ENCODE peak calls at places on chromosomes 6 and 20, in nine cellular contexts. One of them, this sample, is unnamed.

GRCh38 chr6:122726649-122727048 is 52.9 kb upstream of the FABP7 start:
- DNase-seq in astrocyte of the cerebellum: no peak
- DNase-seq in GM12865: no peak
- DNase-seq in fibroblast of lung: peak
- DNase-seq in uterus: no peak
- DNase-seq in AG09309: no peak
- DNase-seq in bronchial epithelial cell: peak
- DNase-seq in psoas muscle: no peak
- DNase-seq in choroid plexus epithelial cell: peak
- DNase-seq in this sample: peak

GRCh38 chr20:34582221-34582620 is 23.7 kb downstream of the MAP1LC3A start:
- DNase-seq in astrocyte of the cerebellum: no peak
- DNase-seq in GM12865: no peak
- DNase-seq in fibroblast of lung: no peak
- DNase-seq in uterus: no peak
- DNase-seq in AG09309: no peak
- DNase-seq in bronchial epithelial cell: no peak
- DNase-seq in psoas muscle: no peak
- DNase-seq in choroid plexus epithelial cell: no peak
- DNase-seq in this sample: no peak

GRCh38 chr6:87623248-87623647 is 33.3 kb downstream of the ORC3 start:
- DNase-seq in astrocyte of the cerebellum: no peak
- DNase-seq in GM12865: no peak
- DNase-seq in fibroblast of lung: no peak
- DNase-seq in uterus: no peak
- DNase-seq in AG09309: peak
- DNase-seq in bronchial epithelial cell: no peak
- DNase-seq in psoas muscle: no peak
- DNase-seq in choroid plexus epithelial cell: peak
- DNase-seq in this sample: peak

GRCh38 chr6:41181566-41181965 is 18.6 kb upstream of the TREM2 start:
- DNase-seq in astrocyte of the cerebellum: no peak
- DNase-seq in GM12865: no peak
- DNase-seq in fibroblast of lung: no peak
- DNase-seq in uterus: no peak
- DNase-seq in AG09309: no peak
- DNase-seq in bronchial epithelial cell: peak
- DNase-seq in psoas muscle: no peak
- DNase-seq in choroid plexus epithelial cell: no peak
- DNase-seq in this sample: no peak

GRCh38 chr20:14775778-14776177 is 438.4 kb upstream of the FLRT3 start:
- DNase-seq in astrocyte of the cerebellum: peak
- DNase-seq in GM12865: no peak
- DNase-seq in fibroblast of lung: peak
- DNase-seq in uterus: peak
- DNase-seq in AG09309: peak
- DNase-seq in bronchial epithelial cell: peak
- DNase-seq in psoas muscle: peak
- DNase-seq in choroid plexus epithelial cell: peak
- DNase-seq in this sample: peak

GRCh38 chr6:121590438-121590837 is 155.0 kb downstream of the GJA1 start:
- DNase-seq in astrocyte of the cerebellum: no peak
- DNase-seq in GM12865: no peak
- DNase-seq in fibroblast of lung: peak
- DNase-seq in uterus: no peak
- DNase-seq in AG09309: no peak
- DNase-seq in bronchial epithelial cell: peak
- DNase-seq in psoas muscle: no peak
- DNase-seq in choroid plexus epithelial cell: peak
- DNase-seq in this sample: peak

GRCh38 chr6:15443119-15443518 is 197.2 kb downstream of the JARID2 start:
- DNase-seq in astrocyte of the cerebellum: peak
- DNase-seq in GM12865: no peak
- DNase-seq in fibroblast of lung: peak
- DNase-seq in uterus: no peak
- DNase-seq in AG09309: peak
- DNase-seq in bronchial epithelial cell: peak
- DNase-seq in psoas muscle: no peak
- DNase-seq in choroid plexus epithelial cell: peak
- DNase-seq in this sample: peak

GRCh38 chr6:83309344-83309743 is 116.2 kb downstream of the RWDD2A start:
- DNase-seq in astrocyte of the cerebellum: no peak
- DNase-seq in GM12865: no peak
- DNase-seq in fibroblast of lung: no peak
- DNase-seq in uterus: no peak
- DNase-seq in AG09309: no peak
- DNase-seq in bronchial epithelial cell: peak
- DNase-seq in psoas muscle: no peak
- DNase-seq in choroid plexus epithelial cell: no peak
- DNase-seq in this sample: peak

GRCh38 chr20:33127422-33128097 is 40.4 kb upstream of the BPIFA2 start:
- DNase-seq in astrocyte of the cerebellum: no peak
- DNase-seq in GM12865: no peak
- DNase-seq in fibroblast of lung: no peak
- DNase-seq in uterus: no peak
- DNase-seq in AG09309: no peak
- DNase-seq in bronchial epithelial cell: peak
- DNase-seq in psoas muscle: no peak
- DNase-seq in choroid plexus epithelial cell: peak
- DNase-seq in this sample: no peak

GRCh38 chr6:98724537-98724936 is 109.8 kb upstream of the POU3F2 start:
- DNase-seq in astrocyte of the cerebellum: peak
- DNase-seq in GM12865: no peak
- DNase-seq in fibroblast of lung: no peak
- DNase-seq in uterus: no peak
- DNase-seq in AG09309: no peak
- DNase-seq in bronchial epithelial cell: peak
- DNase-seq in psoas muscle: no peak
- DNase-seq in choroid plexus epithelial cell: peak
- DNase-seq in this sample: no peak

GRCh38 chr6:167996424-167997199 is 859 bp upstream of the KIF25 start:
- DNase-seq in astrocyte of the cerebellum: no peak
- DNase-seq in GM12865: peak
- DNase-seq in fibroblast of lung: no peak
- DNase-seq in uterus: no peak
- DNase-seq in AG09309: no peak
- DNase-seq in bronchial epithelial cell: no peak
- DNase-seq in psoas muscle: no peak
- DNase-seq in choroid plexus epithelial cell: no peak
- DNase-seq in this sample: no peak

GRCh38 chr6:113694278-113695077 is 162.7 kb upstream of the MARCKS start:
- DNase-seq in astrocyte of the cerebellum: no peak
- DNase-seq in GM12865: no peak
- DNase-seq in fibroblast of lung: no peak
- DNase-seq in uterus: no peak
- DNase-seq in AG09309: peak
- DNase-seq in bronchial epithelial cell: peak
- DNase-seq in psoas muscle: no peak
- DNase-seq in choroid plexus epithelial cell: peak
- DNase-seq in this sample: no peak

GRCh38 chr6:41191569-41191968 is 9.4 kb downstream of the TREML2 start:
- DNase-seq in astrocyte of the cerebellum: no peak
- DNase-seq in GM12865: peak
- DNase-seq in fibroblast of lung: no peak
- DNase-seq in uterus: no peak
- DNase-seq in AG09309: no peak
- DNase-seq in bronchial epithelial cell: no peak
- DNase-seq in psoas muscle: no peak
- DNase-seq in choroid plexus epithelial cell: peak
- DNase-seq in this sample: peak

DNA sequence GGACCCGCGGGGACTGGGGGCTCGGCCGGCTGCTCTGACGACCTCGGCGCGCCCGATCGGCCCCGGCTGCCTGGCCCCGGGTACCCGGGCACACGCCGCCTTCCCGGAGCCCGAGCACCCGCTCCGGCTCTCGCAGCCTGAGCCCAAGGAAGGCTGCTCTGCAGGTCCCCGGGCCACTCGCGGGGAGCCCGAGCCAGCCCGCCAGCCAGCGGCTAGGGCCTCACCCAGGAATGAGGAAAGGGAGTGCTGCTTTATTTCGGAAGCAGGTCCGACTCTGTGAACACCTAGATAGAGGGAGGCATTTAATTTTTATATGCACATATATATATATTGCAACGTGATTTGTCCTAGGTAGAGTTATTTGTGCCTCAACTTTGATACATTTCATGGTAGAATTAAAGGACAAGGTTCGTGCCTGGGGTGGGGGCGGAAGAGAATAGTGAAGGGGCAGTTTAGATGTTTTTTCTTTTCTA is 15.5 kb downstream of the FOXA2 start:
- DNase-seq in astrocyte of the cerebellum: no peak
- DNase-seq in GM12865: no peak
- DNase-seq in fibroblast of lung: no peak
- DNase-seq in uterus: no peak
- DNase-seq in AG09309: no peak
- DNase-seq in bronchial epithelial cell: no peak
- DNase-seq in psoas muscle: no peak
- DNase-seq in choroid plexus epithelial cell: no peak
- DNase-seq in this sample: no peak
- H3K4me3 ChIP-seq in astrocyte of the cerebellum: no peak
- H3K4me3 ChIP-seq in GM12865: no peak
- H3K4me3 ChIP-seq in fibroblast of lung: no peak
- H3K4me3 ChIP-seq in uterus: no peak
- H3K4me3 ChIP-seq in AG09309: no peak
- H3K4me3 ChIP-seq in bronchial epithelial cell: peak
- H3K4me3 ChIP-seq in psoas muscle: no peak
- H3K4me3 ChIP-seq in choroid plexus epithelial cell: no peak
- H3K4me3 ChIP-seq in this sample: no peak

GRCh38 chr6:131061771-131062160 is 1.3 kb downstream of the EPB41L2 start:
- DNase-seq in astrocyte of the cerebellum: no peak
- DNase-seq in GM12865: peak
- DNase-seq in fibroblast of lung: no peak
- DNase-seq in uterus: no peak
- DNase-seq in AG09309: no peak
- DNase-seq in bronchial epithelial cell: no peak
- DNase-seq in psoas muscle: no peak
- DNase-seq in choroid plexus epithelial cell: peak
- DNase-seq in this sample: no peak

GRCh38 chr6:131063764-131064272 is 773 bp upstream of the EPB41L2 start:
- DNase-seq in astrocyte of the cerebellum: no peak
- DNase-seq in GM12865: peak
- DNase-seq in fibroblast of lung: no peak
- DNase-seq in uterus: no peak
- DNase-seq in AG09309: no peak
- DNase-seq in bronchial epithelial cell: no peak
- DNase-seq in psoas muscle: no peak
- DNase-seq in choroid plexus epithelial cell: no peak
- DNase-seq in this sample: no peak

GRCh38 chr6:131061041-131061770 is 1.8 kb downstream of the EPB41L2 start:
- DNase-seq in astrocyte of the cerebellum: no peak
- DNase-seq in GM12865: peak
- DNase-seq in fibroblast of lung: peak
- DNase-seq in uterus: no peak
- DNase-seq in AG09309: no peak
- DNase-seq in bronchial epithelial cell: no peak
- DNase-seq in psoas muscle: no peak
- DNase-seq in choroid plexus epithelial cell: peak
- DNase-seq in this sample: peak

GRCh38 chr6:131062245-131063027 is 609 bp downstream of the EPB41L2 start:
- DNase-seq in astrocyte of the cerebellum: no peak
- DNase-seq in GM12865: peak
- DNase-seq in fibroblast of lung: no peak
- DNase-seq in uterus: peak
- DNase-seq in AG09309: no peak
- DNase-seq in bronchial epithelial cell: no peak
- DNase-seq in psoas muscle: peak
- DNase-seq in choroid plexus epithelial cell: no peak
- DNase-seq in this sample: no peak

DNA sequence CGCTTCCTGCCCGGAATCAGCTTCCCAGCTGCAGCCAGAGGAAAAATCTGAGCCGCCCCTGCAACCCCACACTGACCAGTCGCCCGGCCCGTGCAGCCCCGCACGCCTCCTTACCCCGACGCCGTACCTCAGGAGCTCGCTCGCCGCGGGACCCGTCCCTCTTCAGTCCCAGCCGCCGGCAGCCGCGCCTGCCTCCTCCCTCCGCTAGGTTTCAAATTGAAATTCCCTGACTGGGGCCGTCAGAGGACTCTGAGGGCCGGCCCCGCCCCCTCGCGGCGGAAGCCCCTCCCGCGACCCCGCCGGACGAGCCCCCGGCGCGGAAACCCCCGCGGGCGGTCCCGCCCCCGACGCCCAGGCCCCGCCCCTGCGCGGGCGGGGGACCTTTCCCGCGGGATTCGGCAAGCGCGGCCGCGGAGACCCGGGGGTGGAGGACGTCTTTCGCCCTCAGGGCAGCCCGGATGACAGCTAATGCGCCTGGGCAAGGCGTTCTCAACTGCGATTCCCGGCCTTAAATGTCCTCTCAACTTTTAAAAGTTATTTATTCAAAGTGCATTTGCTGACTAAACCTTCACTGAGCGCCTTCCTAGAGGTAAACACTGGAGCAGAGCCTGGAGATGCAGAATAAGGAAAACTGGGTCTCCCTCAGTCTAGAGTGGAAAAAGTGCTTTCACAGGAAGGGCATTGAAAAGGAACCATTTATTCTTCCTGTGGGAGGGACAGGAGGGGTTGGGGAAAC is at the start of gene EPB41L2:
- DNase-seq in astrocyte of the cerebellum: peak
- DNase-seq in GM12865: peak
- DNase-seq in fibroblast of lung: peak
- DNase-seq in uterus: peak
- DNase-seq in AG09309: no peak
- DNase-seq in bronchial epithelial cell: peak
- DNase-seq in psoas muscle: peak
- DNase-seq in choroid plexus epithelial cell: peak
- DNase-seq in this sample: peak
- TF ChIP-seq CTCF in astrocyte of the cerebellum: peak
- TF ChIP-seq CTCF in GM12865: peak
- TF ChIP-seq CTCF in fibroblast of lung: no peak
- TF ChIP-seq CTCF in uterus: peak
- TF ChIP-seq CTCF in AG09309: peak
- TF ChIP-seq CTCF in bronchial epithelial cell: no peak
- TF ChIP-seq CTCF in psoas muscle: peak
- TF ChIP-seq CTCF in choroid plexus epithelial cell: peak
- TF ChIP-seq CTCF in this sample: no peak

GRCh38 chr6:27290065-27290849 is 21.8 kb downstream of the POM121L2 start:
- DNase-seq in astrocyte of the cerebellum: no peak
- DNase-seq in GM12865: no peak
- DNase-seq in fibroblast of lung: no peak
- DNase-seq in uterus: no peak
- DNase-seq in AG09309: no peak
- DNase-seq in bronchial epithelial cell: peak
- DNase-seq in psoas muscle: no peak
- DNase-seq in choroid plexus epithelial cell: peak
- DNase-seq in this sample: peak
- H3K4me3 ChIP-seq in astrocyte of the cerebellum: peak
- H3K4me3 ChIP-seq in GM12865: no peak
- H3K4me3 ChIP-seq in fibroblast of lung: no peak
- H3K4me3 ChIP-seq in uterus: no peak
- H3K4me3 ChIP-seq in AG09309: no peak
- H3K4me3 ChIP-seq in bronchial epithelial cell: peak
- H3K4me3 ChIP-seq in psoas muscle: no peak
- H3K4me3 ChIP-seq in choroid plexus epithelial cell: peak
- H3K4me3 ChIP-seq in this sample: peak

DNA sequence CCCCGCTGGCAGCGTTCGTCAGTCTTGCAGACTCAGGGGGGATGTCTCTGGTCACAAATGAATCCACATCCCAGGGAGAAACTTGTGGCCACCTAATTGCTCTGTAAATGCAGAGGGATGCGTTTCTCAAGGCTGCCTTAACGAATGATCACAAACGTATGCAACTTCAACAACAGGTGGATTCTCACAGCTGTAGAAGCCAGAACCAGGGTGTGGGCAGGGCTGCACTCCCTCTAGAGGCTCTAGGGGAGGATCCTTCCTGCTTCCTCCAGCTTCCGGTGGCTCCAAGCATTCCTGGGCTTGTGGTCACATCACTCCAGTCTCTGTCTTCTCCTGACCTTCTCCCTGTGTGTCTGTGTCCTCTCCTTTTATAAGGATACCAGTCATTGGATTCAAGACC is 3.3 kb upstream of the TAF4 start:
- DNase-seq in astrocyte of the cerebellum: no peak
- DNase-seq in GM12865: no peak
- DNase-seq in fibroblast of lung: no peak
- DNase-seq in uterus: no peak
- DNase-seq in AG09309: no peak
- DNase-seq in bronchial epithelial cell: no peak
- DNase-seq in psoas muscle: no peak
- DNase-seq in choroid plexus epithelial cell: no peak
- DNase-seq in this sample: no peak
- TF ChIP-seq CTCF in astrocyte of the cerebellum: no peak
- TF ChIP-seq CTCF in GM12865: no peak
- TF ChIP-seq CTCF in fibroblast of lung: no peak
- TF ChIP-seq CTCF in uterus: no peak
- TF ChIP-seq CTCF in AG09309: no peak
- TF ChIP-seq CTCF in bronchial epithelial cell: no peak
- TF ChIP-seq CTCF in psoas muscle: no peak
- TF ChIP-seq CTCF in choroid plexus epithelial cell: no peak
- TF ChIP-seq CTCF in this sample: no peak